ENCODE peak calls at places on chromosomes 16 and 17, in five cellular contexts. One of them, this sample, is unnamed.

GRCh38 chr17:30549864-30550511 is 72.8 kb downstream of the GOSR1 start:
- DNase-seq in effector CD4-positive, alpha-beta T cell: no peak
- DNase-seq in AG04449: no peak
- DNase-seq in left colon: no peak
- DNase-seq in ACHN: no peak
- DNase-seq in this sample: no peak

GRCh38 chr17:376936-377863 is 24.6 kb upstream of the RPH3AL start:
- DNase-seq in AG04449: no peak
- DNase-seq in left colon: no peak
- DNase-seq in ACHN: no peak
- DNase-seq in effector CD4-positive, alpha-beta T cell: no peak
- DNase-seq in this sample: no peak

GRCh38 chr17:51154176-51154575 is 817 bp downstream of the NME1 start:
- DNase-seq in AG04449: no peak
- DNase-seq in left colon: no peak
- DNase-seq in ACHN: no peak
- DNase-seq in effector CD4-positive, alpha-beta T cell: no peak
- DNase-seq in this sample: no peak

GRCh38 chr17:47967607-47968252 is 3.2 kb upstream of the CDK5RAP3 start:
- DNase-seq in left colon: peak
- DNase-seq in AG04449: peak
- DNase-seq in effector CD4-positive, alpha-beta T cell: no peak
- DNase-seq in ACHN: peak
- DNase-seq in this sample: no peak

GRCh38 chr17:83028851-83029250 is 50.6 kb upstream of the METRNL start:
- DNase-seq in effector CD4-positive, alpha-beta T cell: no peak
- DNase-seq in AG04449: no peak
- DNase-seq in left colon: no peak
- DNase-seq in ACHN: no peak
- DNase-seq in this sample: no peak

GRCh38 chr16:88718178-88718577 is 11.9 kb downstream of the CTU2 start:
- DNase-seq in effector CD4-positive, alpha-beta T cell: no peak
- DNase-seq in left colon: no peak
- DNase-seq in ACHN: no peak
- DNase-seq in AG04449: no peak
- DNase-seq in this sample: no peak

GRCh38 chr16:58678716-58679115 is 5.9 kb downstream of the SLC38A7 start:
- DNase-seq in ACHN: peak
- DNase-seq in AG04449: no peak
- DNase-seq in left colon: no peak
- DNase-seq in effector CD4-positive, alpha-beta T cell: no peak
- DNase-seq in this sample: no peak

GRCh38 chr17:76994237-76994637 is 126.0 kb downstream of the MGAT5B start:
- DNase-seq in ACHN: no peak
- DNase-seq in effector CD4-positive, alpha-beta T cell: no peak
- DNase-seq in AG04449: no peak
- DNase-seq in left colon: no peak
- DNase-seq in this sample: no peak

GRCh38 chr17:60039509-60040442 is 38.9 kb downstream of the HEATR6 start:
- DNase-seq in AG04449: no peak
- DNase-seq in effector CD4-positive, alpha-beta T cell: no peak
- DNase-seq in left colon: no peak
- DNase-seq in ACHN: no peak
- DNase-seq in this sample: no peak

GRCh38 chr16:20906225-20906870 is 5.8 kb downstream of the LYRM1 start:
- DNase-seq in ACHN: peak
- DNase-seq in left colon: no peak
- DNase-seq in AG04449: peak
- DNase-seq in effector CD4-positive, alpha-beta T cell: no peak
- DNase-seq in this sample: no peak

GRCh38 chr16:88906020-88906419 is 39.6 kb upstream of the PABPN1L start:
- DNase-seq in effector CD4-positive, alpha-beta T cell: no peak
- DNase-seq in ACHN: no peak
- DNase-seq in left colon: no peak
- DNase-seq in AG04449: no peak
- DNase-seq in this sample: no peak

GRCh38 chr16:11990672-11991390 is 14.3 kb downstream of the SNX29 start:
- DNase-seq in effector CD4-positive, alpha-beta T cell: no peak
- DNase-seq in left colon: no peak
- DNase-seq in AG04449: no peak
- DNase-seq in ACHN: peak
- DNase-seq in this sample: no peak

GRCh38 chr17:252456-252855 is 71.0 kb upstream of the DOC2B start:
- DNase-seq in ACHN: no peak
- DNase-seq in AG04449: no peak
- DNase-seq in left colon: no peak
- DNase-seq in effector CD4-positive, alpha-beta T cell: no peak
- DNase-seq in this sample: no peak

This sample was measured in coronary artery.